ENCODE peak calls at places on chromosomes 11 and 22, in eight cellular contexts. Y is breast epithelium, W is stomach, P is GM12891, B is sigmoid colon, O is GM23338, Q is endothelial cell of umbilical vein, I is HCT116. T is an unnamed sample.
A peak's percentile ranks its signal among the peaks of the same experiment; 100 is the strongest.

GRCh38 chr22:49825436-49825835 is 2.2 kb downstream of the BRD1 start:
- DNase-seq in Y (no peak), W (no peak), P (no peak), B (no peak), O (no peak), Q (peak; percentile 19), I (no peak), T (no peak)

GRCh38 chr11:119148855-119149370 is at the start of gene ABCG4:
- DNase-seq in Y (no peak), W (peak; percentile 29), P (no peak), B (no peak), O (peak; percentile 70), Q (no peak), I (no peak), T (no peak)

GRCh38 chr11:119432484-119433368 is 9.8 kb upstream of the THY1 start:
- DNase-seq in Y (no peak), W (no peak), P (no peak), B (no peak), O (peak; percentile 55), Q (no peak), I (no peak), T (no peak)

GRCh38 chr22:20634560-20635226 is 127.3 kb downstream of the MED15 start:
- DNase-seq in Y (no peak), W (no peak), P (no peak), B (no peak), O (no peak), Q (no peak), I (no peak), T (no peak)

GRCh38 chr11:105297463-105297862 is 157.9 kb upstream of the CARD18 start:
- DNase-seq in Y (no peak), W (no peak), P (no peak), B (no peak), O (no peak), Q (peak; percentile 66), I (no peak), T (no peak)

GRCh38 chr22:46737105-46737975 is 712 bp downstream of the CERK start:
- DNase-seq in Y (no peak), W (no peak), P (peak; percentile 70), B (no peak), O (peak; percentile 65), Q (peak; percentile 38), I (no peak), T (peak; percentile 63)

GRCh38 chr11:76656087-76656531 is 14.4 kb downstream of the LRRC32 start:
- DNase-seq in Y (peak; percentile 38), W (no peak), P (no peak), B (peak; percentile 58), O (no peak), Q (no peak), I (no peak), T (no peak)

GRCh38 chr11:132846080-132846479 is 686.2 kb downstream of the OPCML start:
- DNase-seq in Y (no peak), W (no peak), P (no peak), B (no peak), O (peak; percentile 47), Q (no peak), I (no peak), T (no peak)

GRCh38 chr11:119065369-119065768 is 2.2 kb upstream of the VPS11 start:
- DNase-seq in Y (no peak), W (no peak), P (no peak), B (no peak), O (peak; percentile 71), Q (peak; percentile 31), I (no peak), T (no peak)

GRCh38 chr11:65500262-65501004 is 1.6 kb downstream of the MALAT1 start:
- DNase-seq in Y (no peak), W (no peak), P (no peak), B (peak; percentile 78), O (no peak), Q (peak; percentile 60), I (no peak), T (no peak)

GRCh38 chr11:103800406-103801114 is 235.9 kb upstream of the DDI1 start:
- DNase-seq in Y (no peak), W (no peak), P (no peak), B (no peak), O (peak; percentile 35), Q (peak; percentile 47), I (no peak), T (no peak)

GRCh38 chr11:100735949-100736675 is 49.0 kb downstream of the ARHGAP42 start:
- DNase-seq in Y (no peak), W (no peak), P (no peak), B (no peak), O (no peak), Q (no peak), I (no peak), T (no peak)

GRCh38 chr22:32380991-32381390 is 23.3 kb downstream of the RFPL3 start:
- DNase-seq in Y (no peak), W (no peak), P (no peak), B (no peak), O (no peak), Q (peak; percentile 6), I (no peak), T (no peak)

GRCh38 chr22:47352920-47353700 is 590.7 kb downstream of the TBC1D22A start:
- DNase-seq in Y (no peak), W (peak; percentile 17), P (no peak), B (no peak), O (no peak), Q (no peak), I (no peak), T (no peak)

GRCh38 chr22:42621505-42622002 is 6.9 kb upstream of the POLDIP3 start:
- DNase-seq in Y (no peak), W (peak; percentile 78), P (peak; percentile 88), B (no peak), O (peak; percentile 96), Q (peak; percentile 51), I (peak; percentile 50), T (peak; percentile 87)

GRCh38 chr11:57527056-57527631 is 3.4 kb downstream of the TIMM10 start:
- DNase-seq in Y (peak; percentile 76), W (peak; percentile 85), P (no peak), B (peak; percentile 81), O (peak; percentile 87), Q (peak; percentile 59), I (peak; percentile 32), T (no peak)

GRCh38 chr22:20948989-20949388 is 18.1 kb upstream of the AIFM3 start:
- DNase-seq in Y (no peak), W (no peak), P (no peak), B (no peak), O (no peak), Q (no peak), I (no peak), T (no peak)

DNA sequence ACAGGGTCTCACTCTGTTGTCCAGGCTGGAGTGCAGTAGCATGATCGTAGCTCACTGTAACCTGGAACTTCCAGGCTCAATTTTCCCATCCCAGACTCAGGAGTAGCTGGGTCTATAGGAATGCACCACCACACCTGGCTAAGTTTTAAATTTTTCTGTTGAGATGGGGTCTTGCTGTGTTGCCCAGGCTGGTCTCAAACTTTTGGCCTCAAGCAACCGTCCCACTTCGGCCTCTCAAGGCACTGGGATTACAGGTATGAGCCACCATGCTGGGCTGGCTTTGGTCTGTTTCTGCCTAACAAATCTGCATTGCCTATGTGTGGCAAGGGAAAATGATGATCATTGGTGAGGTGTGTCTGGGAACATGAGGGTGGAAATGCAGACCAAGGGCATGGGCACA is 59.3 kb upstream of the CLMP start:
- DNase-seq in Y (no peak), W (no peak), P (no peak), B (no peak), O (no peak), Q (no peak), I (no peak), T (no peak)
- TF ChIP-seq POLR2AphosphoS5 in Y (no peak), W (no peak), P (no peak), B (no peak), O (no peak), Q (no peak), I (no peak), T (no peak)

DNA sequence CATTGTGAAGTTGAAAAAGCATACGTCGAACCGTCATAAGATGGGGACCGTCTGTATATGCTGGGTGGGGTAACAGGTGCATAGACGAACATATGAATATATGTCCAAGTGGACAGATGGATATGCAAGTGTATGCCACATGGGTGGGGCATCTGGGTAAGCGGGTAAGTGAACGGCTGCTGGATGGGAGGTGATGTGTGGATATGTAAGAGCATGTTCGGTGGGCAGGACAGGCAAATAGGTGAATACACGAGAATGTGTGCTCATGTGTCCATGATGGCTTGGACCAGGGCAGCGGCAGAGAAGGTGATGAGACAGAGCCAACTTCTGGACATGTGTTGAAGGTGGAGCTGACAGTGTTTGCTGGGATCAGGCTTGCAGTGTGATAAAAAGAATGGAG is 12.0 kb downstream of the IFITM10 start:
- DNase-seq in Y (peak; percentile 27), W (no peak), P (no peak), B (no peak), O (no peak), Q (no peak), I (no peak), T (no peak)
- TF ChIP-seq POLR2AphosphoS5 in Y (no peak), W (no peak), P (no peak), B (no peak), O (no peak), Q (no peak), I (no peak), T (no peak)

GRCh38 chr11:64204464-64204989 is 2.0 kb upstream of the FERMT3 start:
- DNase-seq in Y (peak; percentile 86), W (peak; percentile 94), P (peak; percentile 73), B (peak; percentile 94), O (peak; percentile 93), Q (peak; percentile 90), I (peak; percentile 88), T (peak; percentile 79)
- TF ChIP-seq POLR2AphosphoS5 in Y (peak; percentile 84), W (peak; percentile 52), P (peak; percentile 36), B (peak; percentile 77), O (no peak), Q (peak; percentile 70), I (peak; percentile 54), T (no peak)

GRCh38 chr11:68839054-68839865 is 2.5 kb downstream of the CPT1A start:
- DNase-seq in Y (peak; percentile 98), W (peak; percentile 98), P (peak; percentile 82), B (peak; percentile 98), O (peak; percentile 97), Q (peak; percentile 98), I (peak; percentile 69), T (peak; percentile 81)
- TF ChIP-seq POLR2AphosphoS5 in Y (peak; percentile 86), W (peak; percentile 89), P (no peak), B (peak; percentile 83), O (no peak), Q (peak; percentile 73), I (peak; percentile 50), T (no peak)

DNA sequence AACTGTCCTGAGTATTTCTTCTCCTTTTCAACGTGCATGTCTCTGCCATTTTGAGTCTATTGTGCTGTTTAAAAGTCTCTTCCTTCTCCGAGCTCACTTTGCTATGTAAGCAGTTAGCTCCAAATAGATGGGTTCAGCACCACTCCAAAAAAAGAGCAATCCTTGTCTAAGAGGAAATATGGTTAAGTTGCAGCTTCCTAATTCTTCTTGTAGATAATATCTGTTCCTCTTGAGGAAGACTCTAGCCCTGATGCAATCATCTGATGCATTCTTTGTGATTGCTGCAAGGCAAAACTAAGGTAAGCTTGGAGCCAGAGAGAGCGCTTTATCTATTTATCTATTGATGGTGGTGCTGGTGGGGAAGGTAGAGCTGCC is 49.3 kb downstream of the FDX1 start:
- DNase-seq in Y (no peak), W (no peak), P (no peak), B (no peak), O (no peak), Q (no peak), I (no peak), T (no peak)
- TF ChIP-seq POLR2AphosphoS5 in Y (no peak), W (no peak), P (no peak), B (no peak), O (no peak), Q (no peak), I (no peak), T (no peak)

T was measured in GM12892.